ENCODE peak calls at places on chromosomes 2 and 18, in seven cellular contexts. W, G, A, B, X, P and C are unnamed samples.

GRCh38 chr2:19664651-19665050 is 237.1 kb downstream of the TTC32 start:
- DNase-seq in W (no peak), G (no peak), A (no peak), B (no peak), X (no peak), P (no peak), C (no peak)

GRCh38 chr2:148614024-148614331 is 30.6 kb upstream of the EPC2 start:
- DNase-seq in W (peak; percentile 72), G (no peak), A (no peak), B (no peak), X (no peak), P (no peak), C (no peak)

GRCh38 chr2:85326946-85327756 is 638 bp downstream of the TGOLN2 start:
- DNase-seq in W (peak; percentile 55), G (peak; percentile 73), A (no peak), B (peak; percentile 85), X (peak; percentile 29), P (peak; percentile 26), C (no peak)

GRCh38 chr2:111061192-111061591 is 59.5 kb upstream of the BCL2L11 start:
- DNase-seq in W (no peak), G (no peak), A (no peak), B (no peak), X (no peak), P (no peak), C (no peak)

GRCh38 chr18:75896865-75897264 is 469.4 kb upstream of the SMIM21 start:
- DNase-seq in W (peak; percentile 48), G (no peak), A (no peak), B (no peak), X (peak; percentile 16), P (no peak), C (no peak)

GRCh38 chr18:64330976-64331375 is 182.1 kb upstream of the LINC00305 start:
- DNase-seq in W (no peak), G (no peak), A (no peak), B (no peak), X (no peak), P (no peak), C (no peak)

GRCh38 chr2:25234756-25235155 is 66.4 kb upstream of the POMC start:
- DNase-seq in W (no peak), G (no peak), A (no peak), B (peak; percentile 17), X (no peak), P (no peak), C (no peak)

GRCh38 chr2:45643095-45643494 is 8.4 kb upstream of the PRKCE start:
- DNase-seq in W (peak; percentile 34), G (no peak), A (no peak), B (no peak), X (no peak), P (no peak), C (no peak)

GRCh38 chr18:42617086-42617725 is 498.3 kb downstream of the RIT2 start:
- DNase-seq in W (no peak), G (no peak), A (no peak), B (no peak), X (no peak), P (no peak), C (no peak)

GRCh38 chr2:117087565-117088291 is 726.8 kb upstream of the DDX18 start:
- DNase-seq in W (peak; percentile 88), G (no peak), A (no peak), B (no peak), X (no peak), P (no peak), C (no peak)

GRCh38 chr2:16373341-16373740 is 292.3 kb downstream of the CYRIA start:
- DNase-seq in W (no peak), G (no peak), A (no peak), B (no peak), X (no peak), P (no peak), C (no peak)

GRCh38 chr18:78160961-78161656 is 818.5 kb upstream of the SALL3 start:
- DNase-seq in W (no peak), G (no peak), A (no peak), B (no peak), X (no peak), P (no peak), C (no peak)

GRCh38 chr2:134320930-134321329 is 67.1 kb downstream of the MGAT5 start:
- DNase-seq in W (peak; percentile 55), G (peak; percentile 19), A (no peak), B (no peak), X (no peak), P (peak; percentile 7), C (no peak)

GRCh38 chr2:239873656-239874635 is 151.2 kb downstream of the NDUFA10 start:
- DNase-seq in W (no peak), G (no peak), A (no peak), B (no peak), X (no peak), P (no peak), C (no peak)

GRCh38 chr2:176284451-176285049 is 15.3 kb downstream of the MTX2 start:
- DNase-seq in W (no peak), G (no peak), A (no peak), B (no peak), X (no peak), P (no peak), C (no peak)

GRCh38 chr2:109410021-109410815 is 203.5 kb downstream of the SEPTIN10 start:
- DNase-seq in W (peak; percentile 42), G (no peak), A (no peak), B (no peak), X (no peak), P (no peak), C (no peak)

GRCh38 chr18:43271593-43272432 is 5.5 kb downstream of the SYT4 start:
- DNase-seq in W (peak; percentile 14), G (no peak), A (peak; percentile 31), B (no peak), X (peak; percentile 32), P (no peak), C (no peak)

GRCh38 chr2:231336236-231336635 is 59.3 kb upstream of the B3GNT7 start:
- DNase-seq in W (no peak), G (no peak), A (no peak), B (peak; percentile 58), X (no peak), P (no peak), C (no peak)

GRCh38 chr18:56853961-56854360 is 202.8 kb downstream of the WDR7 start:
- DNase-seq in W (no peak), G (no peak), A (no peak), B (no peak), X (no peak), P (no peak), C (no peak)

GRCh38 chr2:106269591-106270291 is 75.6 kb upstream of the UXS1 start:
- DNase-seq in W (peak; percentile 24), G (peak; percentile 82), A (no peak), B (peak; percentile 90), X (peak; percentile 18), P (peak; percentile 26), C (no peak)

GRCh38 chr2:238811765-238812164 is 36.1 kb upstream of the TWIST2 start:
- DNase-seq in W (no peak), G (no peak), A (no peak), B (no peak), X (no peak), P (no peak), C (peak; percentile 60)

GRCh38 chr2:31256611-31257382 is 22.8 kb downstream of the EHD3 start:
- DNase-seq in W (peak; percentile 79), G (no peak), A (no peak), B (no peak), X (no peak), P (no peak), C (no peak)

GRCh38 chr2:170996316-170996715 is 67.3 kb downstream of the GORASP2 start:
- DNase-seq in W (no peak), G (no peak), A (no peak), B (no peak), X (no peak), P (no peak), C (no peak)

GRCh38 chr2:83990601-83991000 is 468.5 kb downstream of the SUCLG1 start:
- DNase-seq in W (no peak), G (no peak), A (no peak), B (no peak), X (no peak), P (no peak), C (no peak)

GRCh38 chr18:48938827-48939367 is 11.9 kb downstream of the SMAD7 start:
- DNase-seq in W (no peak), G (no peak), A (no peak), B (peak; percentile 69), X (no peak), P (no peak), C (no peak)

GRCh38 chr18:65737346-65737745 is 13.5 kb upstream of the CDH7 start:
- DNase-seq in W (no peak), G (no peak), A (no peak), B (no peak), X (no peak), P (no peak), C (no peak)

GRCh38 chr2:172743143-172743542 is 7.5 kb downstream of the RAPGEF4 start:
- DNase-seq in W (no peak), G (no peak), A (no peak), B (no peak), X (no peak), P (no peak), C (no peak)

GRCh38 chr2:68119504-68119903 is 38.2 kb upstream of the PNO1 start:
- DNase-seq in W (no peak), G (no peak), A (no peak), B (no peak), X (no peak), P (no peak), C (no peak)

GRCh38 chr2:98084869-98085238 is 2.1 kb upstream of the VWA3B start:
- DNase-seq in W (no peak), G (peak; percentile 25), A (no peak), B (no peak), X (no peak), P (no peak), C (no peak)

GRCh38 chr2:228675042-228675441 is 493.6 kb upstream of the SPHKAP start:
- DNase-seq in W (no peak), G (no peak), A (no peak), B (no peak), X (no peak), P (no peak), C (peak; percentile 37)

GRCh38 chr2:151478011-151478410 is 68.3 kb downstream of the RIF1 start:
- DNase-seq in W (no peak), G (no peak), A (no peak), B (no peak), X (no peak), P (no peak), C (no peak)

GRCh38 chr2:232981356-232981755 is 31.7 kb downstream of the NGEF start:
- DNase-seq in W (peak; percentile 73), G (peak; percentile 83), A (no peak), B (no peak), X (no peak), P (no peak), C (no peak)

GRCh38 chr2:158395166-158395565 is 61.4 kb downstream of the CCDC148 start:
- DNase-seq in W (no peak), G (no peak), A (no peak), B (no peak), X (no peak), P (no peak), C (no peak)

GRCh38 chr2:12313445-12314118 is 403.2 kb upstream of the TRIB2 start:
- DNase-seq in W (no peak), G (no peak), A (no peak), B (no peak), X (no peak), P (no peak), C (no peak)

GRCh38 chr2:64142817-64143153 is 1.4 kb downstream of the PELI1 start:
- DNase-seq in W (no peak), G (no peak), A (no peak), B (no peak), X (no peak), P (no peak), C (no peak)